ENCODE peak calls at places on chromosomes 3 and 15, in four cellular contexts. One of them, this sample, is unnamed.

GRCh38 chr3:118912188-118912587 is 122.5 kb downstream of the IGSF11 start:
- DNase-seq in amygdala: no peak
- DNase-seq in psoas muscle: no peak
- DNase-seq in OCI-LY7: no peak
- DNase-seq in this sample: no peak

GRCh38 chr15:91559066-91559465 is 294.4 kb upstream of the SLCO3A1 start:
- DNase-seq in amygdala: no peak
- DNase-seq in psoas muscle: no peak
- DNase-seq in OCI-LY7: no peak
- DNase-seq in this sample: peak

GRCh38 chr3:21672303-21672702 is 78.7 kb downstream of the ZNF385D start:
- DNase-seq in amygdala: no peak
- DNase-seq in psoas muscle: no peak
- DNase-seq in OCI-LY7: no peak
- DNase-seq in this sample: no peak

GRCh38 chr3:24088782-24089181 is 143.7 kb downstream of the NR1D2 start:
- DNase-seq in amygdala: no peak
- DNase-seq in psoas muscle: no peak
- DNase-seq in OCI-LY7: peak
- DNase-seq in this sample: peak

GRCh38 chr3:110016235-110016634 is 678.9 kb upstream of the DPPA4 start:
- DNase-seq in amygdala: no peak
- DNase-seq in psoas muscle: no peak
- DNase-seq in OCI-LY7: no peak
- DNase-seq in this sample: no peak

GRCh38 chr3:176514297-176514696 is 683.0 kb downstream of the TBL1XR1 start:
- DNase-seq in amygdala: no peak
- DNase-seq in psoas muscle: no peak
- DNase-seq in OCI-LY7: peak
- DNase-seq in this sample: peak

GRCh38 chr3:27252646-27253045 is 116.5 kb downstream of the NEK10 start:
- DNase-seq in amygdala: no peak
- DNase-seq in psoas muscle: no peak
- DNase-seq in OCI-LY7: no peak
- DNase-seq in this sample: no peak

GRCh38 chr3:22175899-22176298 is 424.9 kb upstream of the ZNF385D start:
- DNase-seq in amygdala: no peak
- DNase-seq in psoas muscle: no peak
- DNase-seq in OCI-LY7: no peak
- DNase-seq in this sample: no peak

GRCh38 chr15:45307230-45307924 is 55.3 kb downstream of the SLC28A2 start:
- DNase-seq in amygdala: no peak
- DNase-seq in psoas muscle: no peak
- DNase-seq in OCI-LY7: peak
- DNase-seq in this sample: peak

GRCh38 chr3:56456117-56456516 is 12.2 kb downstream of the ERC2 start:
- DNase-seq in amygdala: no peak
- DNase-seq in psoas muscle: no peak
- DNase-seq in OCI-LY7: no peak
- DNase-seq in this sample: no peak

GRCh38 chr3:40211579-40211978 is 97.9 kb upstream of the EIF1B start:
- DNase-seq in amygdala: no peak
- DNase-seq in psoas muscle: no peak
- DNase-seq in OCI-LY7: no peak
- DNase-seq in this sample: no peak

GRCh38 chr15:38297623-38298388 is 45.2 kb downstream of the SPRED1 start:
- DNase-seq in amygdala: no peak
- DNase-seq in psoas muscle: no peak
- DNase-seq in OCI-LY7: no peak
- DNase-seq in this sample: no peak

GRCh38 chr3:38026856-38027255 is 2.6 kb downstream of the PLCD1 start:
- DNase-seq in amygdala: no peak
- DNase-seq in psoas muscle: no peak
- DNase-seq in OCI-LY7: no peak
- DNase-seq in this sample: no peak

GRCh38 chr15:51737538-51738305 is at the start of gene LYSMD2:
- DNase-seq in amygdala: peak
- DNase-seq in psoas muscle: peak
- DNase-seq in OCI-LY7: peak
- DNase-seq in this sample: no peak

GRCh38 chr3:177810162-177810623 is 612.9 kb upstream of the TBL1XR1 start:
- DNase-seq in amygdala: no peak
- DNase-seq in psoas muscle: no peak
- DNase-seq in OCI-LY7: no peak
- DNase-seq in this sample: peak

GRCh38 chr15:42854576-42854975 is 66.0 kb downstream of the TTBK2 start:
- DNase-seq in amygdala: no peak
- DNase-seq in psoas muscle: no peak
- DNase-seq in OCI-LY7: no peak
- DNase-seq in this sample: no peak

GRCh38 chr3:43132883-43133743 is 27.2 kb upstream of the POMGNT2 start:
- DNase-seq in amygdala: no peak
- DNase-seq in psoas muscle: no peak
- DNase-seq in OCI-LY7: no peak
- DNase-seq in this sample: no peak

GRCh38 chr3:12986986-12987385 is 86.2 kb downstream of the IQSEC1 start:
- DNase-seq in amygdala: no peak
- DNase-seq in psoas muscle: peak
- DNase-seq in OCI-LY7: no peak
- DNase-seq in this sample: no peak

GRCh38 chr3:51929420-51930003 is 12.2 kb downstream of the RRP9 start:
- DNase-seq in amygdala: no peak
- DNase-seq in psoas muscle: no peak
- DNase-seq in OCI-LY7: no peak
- DNase-seq in this sample: no peak

This sample was measured in HepG2.